ENCODE peak calls at places on chromosomes 16 and 17, in four cellular contexts. One of them, this sample, is unnamed.

GRCh38 chr16:86100205-86101134 is 201.5 kb downstream of the IRF8 start:
- DNase-seq in M059J: no peak
- DNase-seq in EL: no peak
- DNase-seq in activated T-helper 1 cell treated with anti-CD3 and anti-CD28 coated beads, Interleukin-2, amount 50 U/mL, for 16 hours: no peak
- DNase-seq in this sample: peak

GRCh38 chr17:65532491-65532890 is 29.0 kb downstream of the AXIN2 start:
- DNase-seq in EL: no peak
- DNase-seq in activated T-helper 1 cell treated with anti-CD3 and anti-CD28 coated beads, Interleukin-2, amount 50 U/mL, for 16 hours: no peak
- DNase-seq in M059J: no peak
- DNase-seq in this sample: no peak

GRCh38 chr16:12090162-12090552 is 113.6 kb downstream of the SNX29 start:
- DNase-seq in activated T-helper 1 cell treated with anti-CD3 and anti-CD28 coated beads, Interleukin-2, amount 50 U/mL, for 16 hours: no peak
- DNase-seq in EL: no peak
- DNase-seq in M059J: no peak
- DNase-seq in this sample: no peak

GRCh38 chr17:73503560-73503959 is 140.7 kb downstream of the SDK2 start:
- DNase-seq in EL: no peak
- DNase-seq in M059J: no peak
- DNase-seq in activated T-helper 1 cell treated with anti-CD3 and anti-CD28 coated beads, Interleukin-2, amount 50 U/mL, for 16 hours: no peak
- DNase-seq in this sample: no peak

GRCh38 chr17:27318633-27319032 is 24.7 kb downstream of the WSB1 start:
- DNase-seq in EL: no peak
- DNase-seq in activated T-helper 1 cell treated with anti-CD3 and anti-CD28 coated beads, Interleukin-2, amount 50 U/mL, for 16 hours: no peak
- DNase-seq in M059J: no peak
- DNase-seq in this sample: peak

GRCh38 chr16:67968440-67969285 is at the start of gene SLC12A4:
- DNase-seq in EL: peak
- DNase-seq in M059J: peak
- DNase-seq in activated T-helper 1 cell treated with anti-CD3 and anti-CD28 coated beads, Interleukin-2, amount 50 U/mL, for 16 hours: peak
- DNase-seq in this sample: peak

GRCh38 chr16:49652441-49653175 is 203.3 kb downstream of the ZNF423 start:
- DNase-seq in M059J: no peak
- DNase-seq in EL: peak
- DNase-seq in activated T-helper 1 cell treated with anti-CD3 and anti-CD28 coated beads, Interleukin-2, amount 50 U/mL, for 16 hours: no peak
- DNase-seq in this sample: no peak

GRCh38 chr17:7712111-7712771 is 5.3 kb upstream of the DNAH2 start:
- DNase-seq in EL: no peak
- DNase-seq in activated T-helper 1 cell treated with anti-CD3 and anti-CD28 coated beads, Interleukin-2, amount 50 U/mL, for 16 hours: no peak
- DNase-seq in M059J: no peak
- DNase-seq in this sample: peak

GRCh38 chr17:72273301-72274056 is 152.7 kb downstream of the SOX9 start:
- DNase-seq in activated T-helper 1 cell treated with anti-CD3 and anti-CD28 coated beads, Interleukin-2, amount 50 U/mL, for 16 hours: no peak
- DNase-seq in EL: no peak
- DNase-seq in M059J: peak
- DNase-seq in this sample: no peak

This sample was measured in NCI-H82.